ENCODE peak calls at places on chromosomes 13 and 19, in eight cellular contexts. T, G, U, J, X, C, R and M are unnamed samples.

GRCh38 chr19:16062789-16063188 is 13.5 kb upstream of the TPM4 start:
- DNase-seq in J (no peak), X (peak), U (peak), T (peak), C (no peak), G (peak), R (no peak), M (no peak)

GRCh38 chr19:45882652-45883585 is 3.0 kb downstream of the IRF2BP1 start:
- DNase-seq in T (peak), J (no peak), X (peak), U (peak), C (peak), R (peak), G (peak), M (no peak)

GRCh38 chr19:55643003-55643732 is at the start of gene ZNF581:
- DNase-seq in X (peak), J (peak), C (peak), U (peak), T (peak), G (peak), R (peak), M (no peak)

GRCh38 chr13:46329624-46330023 is 57.4 kb downstream of the RUBCNL start:
- DNase-seq in G (no peak), X (no peak), T (no peak), J (no peak), U (no peak), R (no peak), C (no peak), M (no peak)

GRCh38 chr13:51148952-51149573 is 38.0 kb upstream of the C13orf42 start:
- DNase-seq in X (no peak), G (no peak), U (no peak), T (no peak), C (no peak), R (peak), J (no peak), M (peak)

GRCh38 chr13:36552334-36552733 is 120.0 kb downstream of the CCNA1 start:
- DNase-seq in R (no peak), X (no peak), T (no peak), U (no peak), C (no peak), G (no peak), J (no peak), M (no peak)

GRCh38 chr13:46052314-46053161 is at the start of gene ZC3H13:
- DNase-seq in T (peak), G (peak), R (peak), X (peak), C (peak), U (peak), J (peak), M (peak)

GRCh38 chr13:57314897-57315520 is 148.0 kb downstream of the PRR20E start:
- DNase-seq in G (no peak), C (no peak), T (no peak), U (no peak), X (no peak), R (no peak), J (no peak), M (no peak)

GRCh38 chr19:46674416-46675178 is 13.6 kb upstream of the DACT3 start:
- DNase-seq in G (no peak), T (no peak), J (no peak), R (no peak), C (no peak), X (no peak), U (no peak), M (no peak)

GRCh38 chr19:47719047-47719885 is 6.0 kb downstream of the EHD2 start:
- DNase-seq in T (no peak), U (no peak), R (peak), G (no peak), J (no peak), X (no peak), C (no peak), M (no peak)

GRCh38 chr19:37845932-37846331 is 60.5 kb downstream of the WDR87 start:
- DNase-seq in G (no peak), J (no peak), U (no peak), T (no peak), X (no peak), C (no peak), R (peak), M (no peak)

GRCh38 chr13:27965343-27965739 is 3.8 kb downstream of the CDX2 start:
- DNase-seq in C (no peak), X (no peak), U (no peak), R (no peak), J (no peak), G (no peak), T (no peak), M (no peak)

GRCh38 chr19:2853015-2853606 is 11.8 kb downstream of the ZNF555 start:
- DNase-seq in R (no peak), C (no peak), J (no peak), X (no peak), G (no peak), T (no peak), U (no peak), M (no peak)